ENCODE peak calls at places on chromosomes 4 and X, in nine cellular contexts. I, K, L, X, A, Q, C, R and D are unnamed samples.

GRCh38 chr4:179836179-179837075 is 2394.2 kb upstream of the AGA start:
- DNase-seq in Q (no peak), I (no peak), X (no peak), L (no peak), K (peak), A (no peak), R (no peak), C (no peak), D (no peak)

GRCh38 chrX:108090474-108091265 is 672 bp downstream of the PSMD10 start:
- DNase-seq in X (no peak), L (no peak), Q (no peak), R (no peak), A (no peak), I (peak), C (peak), K (peak), D (no peak)

GRCh38 chr4:122798101-122798500 is 28.5 kb upstream of the FGF2 start:
- DNase-seq in L (peak), X (peak), R (peak), C (no peak), Q (peak), I (peak), A (peak), K (peak), D (peak)

GRCh38 chr4:138488527-138488926 is 246.4 kb upstream of the SLC7A11 start:
- DNase-seq in K (peak), R (no peak), C (no peak), X (no peak), A (peak), Q (no peak), L (no peak), I (no peak), D (no peak)

GRCh38 chr4:76306882-76307669 is 543 bp downstream of the STBD1 start:
- DNase-seq in I (peak), K (peak), R (peak), Q (no peak), C (peak), X (peak), A (no peak), L (peak), D (peak)

GRCh38 chr4:168528131-168528949 is 31.5 kb downstream of the PALLD start:
- DNase-seq in Q (peak), X (no peak), A (no peak), I (peak), L (no peak), R (no peak), K (peak), C (no peak), D (no peak)

GRCh38 chr4:34362654-34363053 is 1881.7 kb downstream of the ARAP2 start:
- DNase-seq in R (no peak), L (peak), Q (no peak), C (no peak), A (no peak), K (no peak), I (no peak), X (no peak), D (no peak)

GRCh38 chrX:123881330-123881729 is 21.5 kb downstream of the XIAP start:
- DNase-seq in K (no peak), L (no peak), A (no peak), X (no peak), R (no peak), I (no peak), C (no peak), Q (no peak), D (no peak)

GRCh38 chr4:150009533-150009932 is 68.7 kb upstream of the DCLK2 start:
- DNase-seq in A (no peak), K (peak), I (no peak), X (no peak), L (no peak), C (no peak), R (no peak), Q (no peak), D (no peak)

GRCh38 chrX:101395789-101396188 is 5.0 kb downstream of the RPL36A start:
- DNase-seq in X (no peak), L (no peak), Q (no peak), A (no peak), C (no peak), K (no peak), I (no peak), R (no peak), D (no peak)

GRCh38 chr4:76377922-76378321 is 43.0 kb downstream of the CCDC158 start:
- DNase-seq in I (peak), A (peak), Q (no peak), C (peak), L (peak), K (peak), X (peak), R (no peak), D (peak)

GRCh38 chrX:69988955-69989394 is 60.8 kb downstream of the AWAT2 start:
- DNase-seq in Q (no peak), A (no peak), L (no peak), C (no peak), R (no peak), I (no peak), K (no peak), X (no peak), D (no peak)

GRCh38 chrX:133840415-133840814 is 145.0 kb downstream of the GPC3 start:
- DNase-seq in R (no peak), K (no peak), A (no peak), C (no peak), I (no peak), Q (no peak), X (no peak), L (no peak), D (no peak)

GRCh38 chr4:8050180-8050554 is 108.4 kb downstream of the ABLIM2 start:
- DNase-seq in L (no peak), C (no peak), K (no peak), R (no peak), Q (no peak), A (no peak), X (no peak), I (no peak), D (no peak)

GRCh38 chr4:70133473-70133872 is 20.6 kb upstream of the PRR27 start:
- DNase-seq in X (no peak), L (no peak), K (no peak), I (no peak), R (no peak), Q (no peak), A (no peak), C (no peak), D (no peak)

GRCh38 chr4:101345596-101346311 is 1.6 kb downstream of the PPP3CA start:
- DNase-seq in X (peak), A (peak), R (peak), I (peak), C (peak), L (peak), Q (no peak), K (peak), D (peak)

GRCh38 chr4:153116801-153117200 is 87.4 kb upstream of the TRIM2 start:
- DNase-seq in R (no peak), X (no peak), C (no peak), Q (no peak), L (no peak), I (no peak), A (no peak), K (no peak), D (no peak)

GRCh38 chr4:153116101-153116680 is 88.1 kb upstream of the TRIM2 start:
- DNase-seq in X (no peak), K (no peak), A (no peak), L (no peak), R (no peak), I (no peak), Q (no peak), C (no peak), D (no peak)

GRCh38 chr4:153113838-153114105 is 90.5 kb upstream of the TRIM2 start:
- DNase-seq in Q (no peak), R (no peak), X (no peak), A (no peak), L (no peak), I (no peak), K (no peak), C (no peak), D (no peak)

GRCh38 chr4:153114771-153115321 is 89.4 kb upstream of the TRIM2 start:
- DNase-seq in I (no peak), L (peak), X (no peak), R (no peak), Q (no peak), K (peak), C (no peak), A (no peak), D (no peak)

GRCh38 chr4:153115322-153116100 is 88.7 kb upstream of the TRIM2 start:
- DNase-seq in L (peak), C (no peak), A (no peak), I (peak), X (no peak), K (peak), Q (peak), R (no peak), D (no peak)
- H3K4me3 ChIP-seq in L (no peak), C (no peak), A (no peak), I (peak), X (no peak), K (peak), Q (peak), R (no peak), D (no peak)

GRCh38 chrX:79365591-79365990 is 1.5 kb downstream of the ITM2A start:
- DNase-seq in I (no peak), L (no peak), Q (no peak), K (no peak), R (no peak), A (no peak), C (no peak), X (no peak), D (peak)

GRCh38 chrX:79369871-79370270 is 2.7 kb upstream of the ITM2A start:
- DNase-seq in A (no peak), R (no peak), C (no peak), K (no peak), Q (no peak), X (no peak), L (no peak), I (no peak), D (no peak)

GRCh38 chrX:79366556-79366887 is 612 bp downstream of the ITM2A start:
- DNase-seq in C (no peak), K (no peak), R (no peak), Q (no peak), X (no peak), A (no peak), L (no peak), I (no peak), D (no peak)

GRCh38 chrX:79367907-79368306 is 773 bp upstream of the ITM2A start:
- DNase-seq in C (no peak), R (no peak), Q (no peak), K (no peak), L (no peak), A (no peak), X (no peak), I (no peak), D (no peak)

GRCh38 chrX:79366888-79367749 is at the start of gene ITM2A:
- DNase-seq in L (peak), Q (no peak), K (no peak), X (peak), C (peak), I (no peak), R (peak), A (peak), D (peak)
- H3K4me3 ChIP-seq in L (peak), Q (no peak), K (no peak), X (peak), C (peak), I (peak), R (peak), A (peak), D (peak)

GRCh38 chr4:153257966-153258365 is 53.7 kb downstream of the TRIM2 start:
- DNase-seq in Q (no peak), R (no peak), L (no peak), I (no peak), A (no peak), K (no peak), C (no peak), X (peak), D (no peak)

GRCh38 chr4:153258750-153259149 is 54.5 kb downstream of the TRIM2 start:
- DNase-seq in I (no peak), K (no peak), L (no peak), Q (no peak), A (no peak), R (no peak), X (peak), C (no peak), D (peak)

GRCh38 chr4:153255233-153255632 is 51.0 kb downstream of the TRIM2 start:
- DNase-seq in R (no peak), Q (no peak), A (no peak), I (no peak), K (no peak), L (no peak), X (no peak), C (no peak), D (peak)

GRCh38 chr4:153259679-153260078 is 55.4 kb downstream of the TRIM2 start:
- DNase-seq in A (no peak), Q (no peak), C (no peak), I (no peak), R (no peak), L (no peak), K (no peak), X (no peak), D (peak)

GRCh38 chr4:153257151-153257620 is 52.9 kb downstream of the TRIM2 start:
- DNase-seq in L (peak), I (no peak), A (no peak), R (no peak), Q (no peak), X (peak), C (peak), K (peak), D (peak)
- H3K4me3 ChIP-seq in L (no peak), I (no peak), A (no peak), R (no peak), Q (peak), X (peak), C (no peak), K (no peak), D (no peak)

GRCh38 chrX:80282535-80282934 is 137.7 kb upstream of the TENT5D start:
- DNase-seq in C (no peak), L (no peak), X (no peak), R (no peak), Q (no peak), I (no peak), K (no peak), A (no peak), D (no peak)
- H3K4me3 ChIP-seq in C (no peak), L (no peak), X (no peak), R (no peak), Q (no peak), I (no peak), K (no peak), A (no peak), D (no peak)